ENCODE peak calls at places on chromosomes 3 and 15, in five cellular contexts. J is HCT116, D is WERI-Rb-1, E is neural progenitor cell, R is Calu3. F is an unnamed sample.

GRCh38 chr3:78728406-78729145 is 1039.2 kb downstream of the ROBO1 start:
- DNase-seq in D (peak), R (no peak), J (no peak), E (peak), F (no peak)

GRCh38 chr3:90007786-90008499 is 900.5 kb downstream of the EPHA3 start:
- DNase-seq in J (no peak), E (no peak), R (no peak), D (no peak), F (no peak)

GRCh38 chr15:98724017-98724416 is 75.7 kb downstream of the IGF1R start:
- DNase-seq in E (no peak), D (no peak), R (no peak), J (no peak), F (no peak)

GRCh38 chr3:48662140-48662752 is 440 bp downstream of the CELSR3 start:
- DNase-seq in J (no peak), R (no peak), E (peak), D (no peak), F (no peak)

GRCh38 chr15:92011611-92012367 is 158.3 kb downstream of the SLCO3A1 start:
- DNase-seq in J (no peak), E (no peak), D (no peak), R (no peak), F (no peak)

GRCh38 chr3:196080517-196080841 is 1.4 kb downstream of the TFRC start:
- DNase-seq in J (no peak), D (no peak), E (no peak), R (no peak), F (no peak)

GRCh38 chr3:161414907-161415306 is 43.6 kb upstream of the SPTSSB start:
- DNase-seq in R (no peak), D (no peak), E (no peak), J (no peak), F (no peak)

GRCh38 chr15:95558131-95558530 is 772.4 kb upstream of the NR2F2 start:
- DNase-seq in R (no peak), E (no peak), D (no peak), J (peak), F (no peak)

GRCh38 chr3:79247367-79248103 is 520.3 kb downstream of the ROBO1 start:
- DNase-seq in E (peak), D (no peak), R (no peak), J (no peak), F (no peak)

GRCh38 chr3:122982202-122983185 is 45.1 kb downstream of the SEMA5B start:
- DNase-seq in J (no peak), R (no peak), D (peak), E (peak), F (no peak)

GRCh38 chr3:71076361-71076997 is 507.0 kb downstream of the FOXP1 start:
- DNase-seq in R (no peak), D (no peak), E (no peak), J (no peak), F (no peak)

GRCh38 chr3:28328188-28329151 is 20.1 kb upstream of the ZCWPW2 start:
- DNase-seq in E (peak), D (no peak), R (no peak), J (no peak), F (no peak)

GRCh38 chr3:155846119-155846518 is 8.1 kb downstream of the SLC33A1 start:
- DNase-seq in E (no peak), R (no peak), D (no peak), J (no peak), F (no peak)

GRCh38 chr15:90915808-90916440 is 12.8 kb downstream of the MAN2A2 start:
- DNase-seq in D (no peak), R (no peak), E (no peak), J (no peak), F (no peak)

GRCh38 chr3:95750097-95750496 is 1064.3 kb upstream of the EPHA6 start:
- DNase-seq in J (no peak), R (no peak), D (no peak), E (no peak), F (no peak)

GRCh38 chr3:95752199-95752598 is 1062.2 kb upstream of the EPHA6 start:
- DNase-seq in J (no peak), E (no peak), R (peak), D (no peak), F (no peak)
- TF ChIP-seq CTCF in J (no peak), E (no peak), R (no peak), D (no peak), F (no peak)

DNA sequence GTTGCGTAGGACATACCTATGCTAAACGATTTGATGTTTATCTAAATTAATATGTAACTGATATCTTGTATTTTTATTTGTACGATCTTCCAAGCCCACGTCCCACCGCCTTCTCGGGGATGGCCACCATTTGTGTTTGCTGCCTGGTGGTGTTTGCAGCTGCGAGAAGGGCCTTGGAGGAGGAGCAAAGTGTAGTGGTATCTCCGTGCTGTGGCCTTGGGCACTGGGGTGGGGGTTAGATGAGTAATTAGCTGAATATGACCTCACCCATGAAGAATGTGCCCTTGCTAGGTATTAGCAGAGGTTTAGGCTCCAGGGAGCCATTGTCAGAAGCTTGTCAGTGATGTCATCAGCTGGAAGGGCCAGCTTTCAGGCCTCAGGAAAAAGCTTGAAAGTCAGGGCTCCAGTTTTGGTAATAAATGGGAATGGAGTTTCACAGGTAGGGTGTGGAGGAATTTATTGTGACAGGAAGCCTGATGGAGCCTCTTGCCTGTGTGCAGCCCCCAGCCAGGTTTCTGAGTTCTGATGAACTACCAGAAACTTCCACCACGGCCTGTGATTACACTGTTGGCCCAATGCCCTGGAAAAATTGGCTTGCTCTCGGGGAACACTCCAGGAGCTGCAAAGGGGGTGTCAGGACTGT is 41.0 kb downstream of the FLNB start:
- DNase-seq in R (peak), D (no peak), E (peak), J (peak), F (no peak)
- TF ChIP-seq CTCF in R (no peak), D (no peak), E (no peak), J (no peak), F (no peak)

DNA sequence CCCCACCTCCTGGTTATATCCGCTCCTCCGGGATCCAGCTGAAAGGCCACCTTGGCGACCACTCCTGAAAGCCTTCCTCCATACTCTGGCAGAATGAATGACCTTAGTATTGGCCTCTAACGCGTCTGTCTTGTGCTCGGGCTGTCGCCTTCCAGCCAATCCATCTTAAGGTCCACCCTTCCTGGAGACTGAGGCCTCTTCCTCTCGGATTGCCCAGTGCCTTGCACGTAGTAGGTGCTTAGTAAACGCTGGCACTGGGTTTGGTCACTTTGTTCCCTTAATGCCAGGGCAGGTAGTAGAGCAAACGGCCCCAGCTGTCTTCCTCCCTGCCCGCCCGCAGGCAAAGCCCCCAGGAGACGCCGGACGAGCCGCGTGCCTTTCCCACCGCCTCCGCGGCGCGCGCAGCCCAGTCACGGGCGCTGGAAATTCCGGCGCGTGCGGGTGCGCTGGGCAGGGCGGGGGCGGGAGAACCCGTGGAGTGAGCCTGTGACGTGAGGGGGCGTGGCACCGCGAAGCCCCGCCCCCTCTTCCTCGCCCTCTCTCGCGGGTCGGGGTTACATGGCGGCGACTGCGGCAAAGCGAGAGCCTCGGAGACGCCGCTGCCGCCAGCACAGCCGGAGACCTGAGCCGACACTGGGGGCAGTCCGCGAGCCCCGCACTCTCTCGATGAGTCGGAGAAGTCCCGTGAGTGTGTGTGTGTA is at the start of gene MAPK6:
- DNase-seq in R (peak), D (peak), E (peak), J (peak), F (peak)
- TF ChIP-seq CTCF in R (no peak), D (no peak), E (no peak), J (no peak), F (no peak)

DNA sequence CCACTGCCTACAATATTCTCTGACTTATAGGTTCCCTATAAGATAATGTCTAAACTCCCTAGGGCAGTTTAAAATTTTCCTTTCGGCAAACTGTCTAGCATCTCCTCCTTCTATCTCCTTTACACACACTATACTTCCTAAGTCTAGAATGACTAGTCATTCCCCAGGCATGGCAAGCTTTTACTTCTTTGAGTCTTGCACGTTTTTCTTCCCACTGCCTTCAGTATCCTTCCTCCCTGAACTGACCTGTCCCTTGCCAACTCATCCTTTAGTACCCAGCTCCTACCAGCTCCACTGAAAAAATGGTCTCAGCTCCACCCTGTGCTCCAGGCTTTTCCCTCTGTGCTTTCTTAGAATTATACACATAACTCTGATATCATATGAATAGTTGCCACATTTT is 93.8 kb upstream of the KBTBD8 start:
- DNase-seq in R (no peak), D (no peak), J (no peak), E (no peak), F (no peak)
- TF ChIP-seq CTCF in R (no peak), D (no peak), J (no peak), E (no peak), F (no peak)